ENCODE peak calls at places on chromosomes 13 and 19, in ten cellular contexts. One of them, this sample, is unnamed. For H3K27me3, the result is how much of the 10 kb centered on the place peaks cover.

GRCh38 chr13:49858183-49858856 is 65.8 kb upstream of the KPNA3 start:
- DNase-seq in upper lobe of left lung: no peak
- DNase-seq in keratinocyte: no peak
- DNase-seq in heart left ventricle: no peak
- DNase-seq in psoas muscle: no peak
- DNase-seq in breast epithelium: no peak
- DNase-seq in tibial nerve: no peak
- DNase-seq in IMR-90: peak
- DNase-seq in tibial artery: no peak
- DNase-seq in fibroblast of lung: peak
- DNase-seq in this sample: no peak

GRCh38 chr19:16394111-16394510 is 69.5 kb downstream of the KLF2 start:
- DNase-seq in upper lobe of left lung: no peak
- DNase-seq in keratinocyte: no peak
- DNase-seq in heart left ventricle: no peak
- DNase-seq in psoas muscle: no peak
- DNase-seq in breast epithelium: no peak
- DNase-seq in tibial nerve: no peak
- DNase-seq in IMR-90: no peak
- DNase-seq in tibial artery: no peak
- DNase-seq in fibroblast of lung: no peak
- DNase-seq in this sample: no peak

GRCh38 chr13:52933547-52934167 is 85.2 kb upstream of the PCDH8 start:
- DNase-seq in upper lobe of left lung: peak
- DNase-seq in keratinocyte: no peak
- DNase-seq in heart left ventricle: no peak
- DNase-seq in psoas muscle: no peak
- DNase-seq in breast epithelium: no peak
- DNase-seq in tibial nerve: no peak
- DNase-seq in IMR-90: no peak
- DNase-seq in tibial artery: no peak
- DNase-seq in fibroblast of lung: no peak
- DNase-seq in this sample: no peak

GRCh38 chr19:3098141-3098514 is 4.0 kb downstream of the GNA11 start:
- DNase-seq in upper lobe of left lung: peak
- DNase-seq in keratinocyte: no peak
- DNase-seq in heart left ventricle: no peak
- DNase-seq in psoas muscle: peak
- DNase-seq in breast epithelium: no peak
- DNase-seq in tibial nerve: no peak
- DNase-seq in IMR-90: no peak
- DNase-seq in tibial artery: no peak
- DNase-seq in fibroblast of lung: no peak
- DNase-seq in this sample: peak

GRCh38 chr13:75704194-75704941 is 68.2 kb downstream of the LMO7 start:
- DNase-seq in upper lobe of left lung: no peak
- DNase-seq in keratinocyte: no peak
- DNase-seq in heart left ventricle: no peak
- DNase-seq in psoas muscle: no peak
- DNase-seq in breast epithelium: no peak
- DNase-seq in tibial nerve: no peak
- DNase-seq in IMR-90: peak
- DNase-seq in tibial artery: no peak
- DNase-seq in fibroblast of lung: peak
- DNase-seq in this sample: no peak

GRCh38 chr19:47595937-47596336 is 13.0 kb upstream of the BICRA start:
- DNase-seq in upper lobe of left lung: no peak
- DNase-seq in keratinocyte: no peak
- DNase-seq in heart left ventricle: no peak
- DNase-seq in psoas muscle: no peak
- DNase-seq in breast epithelium: no peak
- DNase-seq in tibial nerve: no peak
- DNase-seq in IMR-90: no peak
- DNase-seq in tibial artery: no peak
- DNase-seq in fibroblast of lung: no peak
- DNase-seq in this sample: no peak

GRCh38 chr13:33682020-33682564 is 135.9 kb upstream of the RFC3 start:
- DNase-seq in upper lobe of left lung: peak
- DNase-seq in keratinocyte: no peak
- DNase-seq in heart left ventricle: no peak
- DNase-seq in psoas muscle: peak
- DNase-seq in breast epithelium: no peak
- DNase-seq in tibial nerve: no peak
- DNase-seq in IMR-90: no peak
- DNase-seq in tibial artery: no peak
- DNase-seq in fibroblast of lung: no peak
- DNase-seq in this sample: no peak

GRCh38 chr13:43908156-43909126 is 28.7 kb downstream of the LACC1 start:
- DNase-seq in upper lobe of left lung: no peak
- DNase-seq in keratinocyte: no peak
- DNase-seq in heart left ventricle: no peak
- DNase-seq in psoas muscle: no peak
- DNase-seq in breast epithelium: no peak
- DNase-seq in tibial nerve: no peak
- DNase-seq in IMR-90: peak
- DNase-seq in tibial artery: no peak
- DNase-seq in fibroblast of lung: peak
- DNase-seq in this sample: no peak

GRCh38 chr19:18896421-18896841 is 473 bp upstream of the CERS1 start:
- DNase-seq in upper lobe of left lung: peak
- DNase-seq in keratinocyte: no peak
- DNase-seq in heart left ventricle: peak
- DNase-seq in psoas muscle: no peak
- DNase-seq in breast epithelium: no peak
- DNase-seq in tibial nerve: no peak
- DNase-seq in IMR-90: no peak
- DNase-seq in tibial artery: no peak
- DNase-seq in fibroblast of lung: peak
- DNase-seq in this sample: no peak

GRCh38 chr13:27953671-27954405 is 15.3 kb downstream of the CDX2 start:
- DNase-seq in upper lobe of left lung: peak
- DNase-seq in keratinocyte: no peak
- DNase-seq in heart left ventricle: peak
- DNase-seq in psoas muscle: peak
- DNase-seq in breast epithelium: no peak
- DNase-seq in tibial nerve: peak
- DNase-seq in IMR-90: peak
- DNase-seq in tibial artery: peak
- DNase-seq in fibroblast of lung: peak
- DNase-seq in this sample: peak
- H3K27me3 ChIP-seq in upper lobe of left lung: under half
- H3K27me3 ChIP-seq in keratinocyte: under half
- H3K27me3 ChIP-seq in heart left ventricle: half or more
- H3K27me3 ChIP-seq in psoas muscle: under half
- H3K27me3 ChIP-seq in breast epithelium: half or more
- H3K27me3 ChIP-seq in tibial nerve: half or more
- H3K27me3 ChIP-seq in IMR-90: half or more
- H3K27me3 ChIP-seq in tibial artery: under half
- H3K27me3 ChIP-seq in fibroblast of lung: under half
- H3K27me3 ChIP-seq in this sample: under half

DNA sequence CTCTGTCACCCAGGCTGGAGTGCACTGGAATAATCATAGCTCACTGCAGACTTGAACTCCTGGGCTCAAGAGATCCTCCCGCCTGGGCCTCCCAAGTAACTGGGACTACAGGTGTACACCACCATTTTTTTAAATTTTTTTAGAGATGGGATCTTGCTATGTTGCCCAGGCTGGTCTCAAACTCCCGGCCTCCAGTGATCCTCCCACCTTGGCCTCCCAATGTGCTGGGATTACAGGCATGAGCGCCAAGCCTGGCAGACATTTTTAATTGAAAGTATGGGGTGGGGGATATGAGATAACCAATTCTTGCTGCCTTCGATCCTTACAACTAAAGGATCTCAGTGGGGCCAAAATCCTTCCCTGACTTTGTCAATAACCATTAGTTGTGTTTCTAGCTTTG is 91.8 kb downstream of the ZNF557 start:
- DNase-seq in upper lobe of left lung: no peak
- DNase-seq in keratinocyte: no peak
- DNase-seq in heart left ventricle: no peak
- DNase-seq in psoas muscle: no peak
- DNase-seq in breast epithelium: no peak
- DNase-seq in tibial nerve: no peak
- DNase-seq in IMR-90: no peak
- DNase-seq in tibial artery: no peak
- DNase-seq in fibroblast of lung: no peak
- DNase-seq in this sample: no peak
- H3K4me3 ChIP-seq in upper lobe of left lung: no peak
- H3K4me3 ChIP-seq in keratinocyte: no peak
- H3K4me3 ChIP-seq in heart left ventricle: no peak
- H3K4me3 ChIP-seq in psoas muscle: no peak
- H3K4me3 ChIP-seq in breast epithelium: no peak
- H3K4me3 ChIP-seq in tibial nerve: no peak
- H3K4me3 ChIP-seq in IMR-90: no peak
- H3K4me3 ChIP-seq in tibial artery: no peak
- H3K4me3 ChIP-seq in fibroblast of lung: no peak
- H3K4me3 ChIP-seq in this sample: no peak

DNA sequence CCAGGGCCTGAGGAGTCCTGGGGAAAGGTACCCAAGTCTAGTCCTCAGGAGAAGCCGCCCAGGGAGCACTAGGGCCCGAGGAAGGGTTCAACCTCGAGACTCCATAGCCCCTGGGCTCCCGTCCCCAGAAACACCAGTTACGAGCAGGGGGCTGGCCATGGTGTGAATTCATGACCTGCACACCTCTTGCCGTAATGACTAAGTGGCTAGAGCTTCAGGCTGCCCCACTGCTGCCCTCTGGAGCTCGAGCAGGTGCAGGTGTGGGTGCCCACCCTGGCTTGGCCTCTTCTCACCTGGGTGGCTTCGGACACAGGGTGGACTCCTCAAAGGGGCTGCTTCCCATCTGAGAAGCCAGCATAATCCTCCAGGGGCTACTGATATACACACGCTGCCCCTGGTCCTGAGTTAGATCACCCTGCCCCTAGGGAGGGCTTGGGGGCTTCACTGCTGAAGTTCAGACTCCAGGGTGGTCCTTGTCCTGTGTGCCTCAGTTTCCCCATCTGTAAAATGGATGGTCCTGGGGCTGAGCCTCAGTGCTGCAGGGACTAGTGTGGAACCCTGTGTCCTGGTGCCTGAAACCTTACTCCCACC is 13.6 kb downstream of the SPC24 start:
- DNase-seq in upper lobe of left lung: no peak
- DNase-seq in keratinocyte: no peak
- DNase-seq in heart left ventricle: no peak
- DNase-seq in psoas muscle: no peak
- DNase-seq in breast epithelium: no peak
- DNase-seq in tibial nerve: no peak
- DNase-seq in IMR-90: no peak
- DNase-seq in tibial artery: no peak
- DNase-seq in fibroblast of lung: no peak
- DNase-seq in this sample: no peak
- TF ChIP-seq CTCF in upper lobe of left lung: no peak
- TF ChIP-seq CTCF in keratinocyte: peak
- TF ChIP-seq CTCF in heart left ventricle: no peak
- TF ChIP-seq CTCF in psoas muscle: no peak
- TF ChIP-seq CTCF in breast epithelium: no peak
- TF ChIP-seq CTCF in tibial nerve: no peak
- TF ChIP-seq CTCF in IMR-90: no peak
- TF ChIP-seq CTCF in tibial artery: no peak
- TF ChIP-seq CTCF in fibroblast of lung: no peak
- TF ChIP-seq CTCF in this sample: no peak

GRCh38 chr13:27979001-27979643 is 9.4 kb downstream of the URAD start:
- DNase-seq in upper lobe of left lung: no peak
- DNase-seq in keratinocyte: no peak
- DNase-seq in heart left ventricle: no peak
- DNase-seq in psoas muscle: no peak
- DNase-seq in breast epithelium: no peak
- DNase-seq in tibial nerve: no peak
- DNase-seq in IMR-90: no peak
- DNase-seq in tibial artery: no peak
- DNase-seq in fibroblast of lung: no peak
- DNase-seq in this sample: no peak

GRCh38 chr13:27977476-27978300 is 8.6 kb upstream of the CDX2 start:
- DNase-seq in upper lobe of left lung: no peak
- DNase-seq in keratinocyte: no peak
- DNase-seq in heart left ventricle: no peak
- DNase-seq in psoas muscle: no peak
- DNase-seq in breast epithelium: no peak
- DNase-seq in tibial nerve: no peak
- DNase-seq in IMR-90: no peak
- DNase-seq in tibial artery: no peak
- DNase-seq in fibroblast of lung: no peak
- DNase-seq in this sample: peak

GRCh38 chr13:27976362-27977177 is 7.5 kb upstream of the CDX2 start:
- DNase-seq in upper lobe of left lung: no peak
- DNase-seq in keratinocyte: no peak
- DNase-seq in heart left ventricle: no peak
- DNase-seq in psoas muscle: no peak
- DNase-seq in breast epithelium: no peak
- DNase-seq in tibial nerve: no peak
- DNase-seq in IMR-90: no peak
- DNase-seq in tibial artery: no peak
- DNase-seq in fibroblast of lung: no peak
- DNase-seq in this sample: no peak

GRCh38 chr13:27979765-27980279 is 8.7 kb downstream of the URAD start:
- DNase-seq in upper lobe of left lung: no peak
- DNase-seq in keratinocyte: no peak
- DNase-seq in heart left ventricle: no peak
- DNase-seq in psoas muscle: no peak
- DNase-seq in breast epithelium: no peak
- DNase-seq in tibial nerve: no peak
- DNase-seq in IMR-90: no peak
- DNase-seq in tibial artery: no peak
- DNase-seq in fibroblast of lung: no peak
- DNase-seq in this sample: no peak

GRCh38 chr13:27978301-27978968 is 9.3 kb upstream of the CDX2 start:
- DNase-seq in upper lobe of left lung: no peak
- DNase-seq in keratinocyte: no peak
- DNase-seq in heart left ventricle: no peak
- DNase-seq in psoas muscle: no peak
- DNase-seq in breast epithelium: no peak
- DNase-seq in tibial nerve: no peak
- DNase-seq in IMR-90: no peak
- DNase-seq in tibial artery: no peak
- DNase-seq in fibroblast of lung: no peak
- DNase-seq in this sample: no peak
- H3K27me3 ChIP-seq in upper lobe of left lung: half or more
- H3K27me3 ChIP-seq in keratinocyte: half or more
- H3K27me3 ChIP-seq in heart left ventricle: half or more
- H3K27me3 ChIP-seq in psoas muscle: under half
- H3K27me3 ChIP-seq in breast epithelium: half or more
- H3K27me3 ChIP-seq in tibial nerve: half or more
- H3K27me3 ChIP-seq in IMR-90: half or more
- H3K27me3 ChIP-seq in tibial artery: under half
- H3K27me3 ChIP-seq in fibroblast of lung: half or more
- H3K27me3 ChIP-seq in this sample: under half

GRCh38 chr19:801030-801860 is 4.0 kb downstream of the PTBP1 start:
- DNase-seq in upper lobe of left lung: peak
- DNase-seq in keratinocyte: no peak
- DNase-seq in heart left ventricle: peak
- DNase-seq in psoas muscle: peak
- DNase-seq in breast epithelium: no peak
- DNase-seq in tibial nerve: no peak
- DNase-seq in IMR-90: no peak
- DNase-seq in tibial artery: peak
- DNase-seq in fibroblast of lung: peak
- DNase-seq in this sample: no peak
- H3K4me3 ChIP-seq in upper lobe of left lung: peak
- H3K4me3 ChIP-seq in keratinocyte: peak
- H3K4me3 ChIP-seq in heart left ventricle: peak
- H3K4me3 ChIP-seq in psoas muscle: peak
- H3K4me3 ChIP-seq in breast epithelium: peak
- H3K4me3 ChIP-seq in tibial nerve: no peak
- H3K4me3 ChIP-seq in IMR-90: no peak
- H3K4me3 ChIP-seq in tibial artery: peak
- H3K4me3 ChIP-seq in fibroblast of lung: peak
- H3K4me3 ChIP-seq in this sample: no peak